ENCODE peak calls at places on chromosomes 5 and 9, in six cellular contexts. One of them, this sample, is unnamed.

GRCh38 chr9:88829276-88829675 is 162.0 kb upstream of the S1PR3 start:
- DNase-seq in anterior cingulate cortex: no peak
- DNase-seq in effector memory CD8-positive, alpha-beta T cell: no peak
- DNase-seq in PC-9: no peak
- DNase-seq in stimulated activated effector memory CD8-positive, alpha-beta T cell treated with anti-CD3 and anti-CD28 coated beads, Interleukin-12 subunit alpha, Interleukin-12 subunit beta, amount 100 ng/mL, for 72 hours: peak
- DNase-seq in HS-5: no peak
- DNase-seq in this sample: no peak

GRCh38 chr5:145220491-145220890 is 614.7 kb downstream of the PRELID2 start:
- DNase-seq in anterior cingulate cortex: no peak
- DNase-seq in effector memory CD8-positive, alpha-beta T cell: no peak
- DNase-seq in PC-9: no peak
- DNase-seq in stimulated activated effector memory CD8-positive, alpha-beta T cell treated with anti-CD3 and anti-CD28 coated beads, Interleukin-12 subunit alpha, Interleukin-12 subunit beta, amount 100 ng/mL, for 72 hours: no peak
- DNase-seq in HS-5: no peak
- DNase-seq in this sample: no peak

GRCh38 chr5:16963821-16964220 is 27.7 kb upstream of the MYO10 start:
- DNase-seq in anterior cingulate cortex: no peak
- DNase-seq in effector memory CD8-positive, alpha-beta T cell: no peak
- DNase-seq in PC-9: no peak
- DNase-seq in stimulated activated effector memory CD8-positive, alpha-beta T cell treated with anti-CD3 and anti-CD28 coated beads, Interleukin-12 subunit alpha, Interleukin-12 subunit beta, amount 100 ng/mL, for 72 hours: no peak
- DNase-seq in HS-5: no peak
- DNase-seq in this sample: no peak

GRCh38 chr9:89010056-89010455 is 18.8 kb downstream of the S1PR3 start:
- DNase-seq in anterior cingulate cortex: no peak
- DNase-seq in effector memory CD8-positive, alpha-beta T cell: no peak
- DNase-seq in PC-9: no peak
- DNase-seq in stimulated activated effector memory CD8-positive, alpha-beta T cell treated with anti-CD3 and anti-CD28 coated beads, Interleukin-12 subunit alpha, Interleukin-12 subunit beta, amount 100 ng/mL, for 72 hours: no peak
- DNase-seq in HS-5: no peak
- DNase-seq in this sample: no peak

GRCh38 chr5:169158764-169159163 is 142.2 kb downstream of the SLIT3 start:
- DNase-seq in anterior cingulate cortex: no peak
- DNase-seq in effector memory CD8-positive, alpha-beta T cell: no peak
- DNase-seq in PC-9: no peak
- DNase-seq in stimulated activated effector memory CD8-positive, alpha-beta T cell treated with anti-CD3 and anti-CD28 coated beads, Interleukin-12 subunit alpha, Interleukin-12 subunit beta, amount 100 ng/mL, for 72 hours: no peak
- DNase-seq in HS-5: no peak
- DNase-seq in this sample: no peak

GRCh38 chr5:74113987-74114386 is 488.0 kb downstream of the ARHGEF28 start:
- DNase-seq in anterior cingulate cortex: no peak
- DNase-seq in effector memory CD8-positive, alpha-beta T cell: no peak
- DNase-seq in PC-9: no peak
- DNase-seq in stimulated activated effector memory CD8-positive, alpha-beta T cell treated with anti-CD3 and anti-CD28 coated beads, Interleukin-12 subunit alpha, Interleukin-12 subunit beta, amount 100 ng/mL, for 72 hours: no peak
- DNase-seq in HS-5: no peak
- DNase-seq in this sample: no peak

GRCh38 chr9:89498845-89499480 is 1.1 kb upstream of the SEMA4D start:
- DNase-seq in anterior cingulate cortex: no peak
- DNase-seq in effector memory CD8-positive, alpha-beta T cell: peak
- DNase-seq in PC-9: no peak
- DNase-seq in stimulated activated effector memory CD8-positive, alpha-beta T cell treated with anti-CD3 and anti-CD28 coated beads, Interleukin-12 subunit alpha, Interleukin-12 subunit beta, amount 100 ng/mL, for 72 hours: peak
- DNase-seq in HS-5: no peak
- DNase-seq in this sample: no peak

GRCh38 chr5:83608122-83608521 is 112.5 kb downstream of the HAPLN1 start:
- DNase-seq in anterior cingulate cortex: no peak
- DNase-seq in effector memory CD8-positive, alpha-beta T cell: no peak
- DNase-seq in PC-9: peak
- DNase-seq in stimulated activated effector memory CD8-positive, alpha-beta T cell treated with anti-CD3 and anti-CD28 coated beads, Interleukin-12 subunit alpha, Interleukin-12 subunit beta, amount 100 ng/mL, for 72 hours: no peak
- DNase-seq in HS-5: no peak
- DNase-seq in this sample: peak

GRCh38 chr9:126488310-126488709 is 125.4 kb upstream of the LMX1B start:
- DNase-seq in anterior cingulate cortex: no peak
- DNase-seq in effector memory CD8-positive, alpha-beta T cell: no peak
- DNase-seq in PC-9: no peak
- DNase-seq in stimulated activated effector memory CD8-positive, alpha-beta T cell treated with anti-CD3 and anti-CD28 coated beads, Interleukin-12 subunit alpha, Interleukin-12 subunit beta, amount 100 ng/mL, for 72 hours: no peak
- DNase-seq in HS-5: no peak
- DNase-seq in this sample: no peak

GRCh38 chr9:71761938-71762353 is 6.4 kb downstream of the CEMIP2 start:
- DNase-seq in anterior cingulate cortex: no peak
- DNase-seq in effector memory CD8-positive, alpha-beta T cell: no peak
- DNase-seq in PC-9: no peak
- DNase-seq in stimulated activated effector memory CD8-positive, alpha-beta T cell treated with anti-CD3 and anti-CD28 coated beads, Interleukin-12 subunit alpha, Interleukin-12 subunit beta, amount 100 ng/mL, for 72 hours: no peak
- DNase-seq in HS-5: no peak
- DNase-seq in this sample: no peak

This sample was measured in occipital lobe.